ENCODE peak calls at places on chromosomes 5 and 9, in seven cellular contexts. Z is NCI-H1436; R is activated CD8-positive, alpha-beta memory T cell treated with anti-CD3 and anti-CD28 coated beads for 48 hours; X is NCI-H748 treated with DMSO at 0.1 percent for 48 hours; C is kidney tubule cell; D is heart right ventricle; H is lower leg skin. S is an unnamed sample.

GRCh38 chr9:33452828-33453271 is 5.5 kb upstream of the AQP3 start:
- DNase-seq in Z (peak), R (no peak), X (no peak), C (peak), D (no peak), H (peak), S (peak)

GRCh38 chr5:52672459-52672858 is 115.3 kb upstream of the ITGA1 start:
- DNase-seq in Z (no peak), R (no peak), X (no peak), C (no peak), D (no peak), H (no peak), S (no peak)

GRCh38 chr9:6538666-6539071 is 106.9 kb downstream of the GLDC start:
- DNase-seq in Z (no peak), R (no peak), X (no peak), C (peak), D (no peak), H (no peak), S (no peak)

GRCh38 chr5:64644831-64645230 is 45.5 kb upstream of the SHISAL2B start:
- DNase-seq in Z (no peak), R (no peak), X (no peak), C (no peak), D (no peak), H (no peak), S (no peak)

GRCh38 chr9:34458013-34458966 is at the start of the genes DNAI1 and FAM219A:
- DNase-seq in Z (peak), R (peak), X (peak), C (peak), D (peak), H (peak), S (peak)

GRCh38 chr5:32360906-32361305 is 48.2 kb upstream of the MTMR12 start:
- DNase-seq in Z (no peak), R (no peak), X (no peak), C (no peak), D (no peak), H (no peak), S (no peak)

GRCh38 chr9:96087669-96088299 is 212.3 kb downstream of the ERCC6L2 start:
- DNase-seq in Z (peak), R (no peak), X (peak), C (peak), D (no peak), H (no peak), S (peak)

GRCh38 chr5:31495336-31495735 is 36.6 kb downstream of the DROSHA start:
- DNase-seq in Z (no peak), R (no peak), X (no peak), C (no peak), D (no peak), H (no peak), S (no peak)

GRCh38 chr9:6218099-6218502 is 2.5 kb downstream of the IL33 start:
- DNase-seq in Z (no peak), R (no peak), X (no peak), C (peak), D (no peak), H (no peak), S (no peak)

GRCh38 chr5:103358305-103358996 is 99.9 kb downstream of the MACIR start:
- DNase-seq in Z (no peak), R (no peak), X (no peak), C (no peak), D (no peak), H (no peak), S (no peak)

GRCh38 chr9:94872921-94873511 is 146.5 kb downstream of the AOPEP start:
- DNase-seq in Z (no peak), R (no peak), X (no peak), C (peak), D (no peak), H (no peak), S (no peak)

GRCh38 chr9:81849631-81850259 is 78.5 kb upstream of the SPATA31D4 start:
- DNase-seq in Z (no peak), R (no peak), X (no peak), C (peak), D (no peak), H (no peak), S (no peak)

GRCh38 chr9:33162721-33163311 is 4.3 kb downstream of the B4GALT1 start:
- DNase-seq in Z (no peak), R (no peak), X (no peak), C (no peak), D (no peak), H (peak), S (no peak)

GRCh38 chr9:98943682-98944129 is at the start of gene COL15A1:
- DNase-seq in Z (no peak), R (no peak), X (peak), C (no peak), D (peak), H (no peak), S (no peak)

GRCh38 chr5:87267574-87268125 is at the start of gene RASA1:
- DNase-seq in Z (peak), R (peak), X (peak), C (peak), D (peak), H (peak), S (peak)

GRCh38 chr5:65055938-65056337 is 287.2 kb downstream of the CWC27 start:
- DNase-seq in Z (no peak), R (no peak), X (no peak), C (no peak), D (no peak), H (no peak), S (no peak)

GRCh38 chr9:12640021-12640587 is 53.1 kb upstream of the TYRP1 start:
- DNase-seq in Z (peak), R (no peak), X (peak), C (peak), D (no peak), H (no peak), S (peak)

S was measured in NT2/D1.